ENCODE peak calls at places on chromosomes 12 and 14, in nine cellular contexts. Q is GM03348; E is stimulated activated naive CD8-positive, alpha-beta T cell treated with anti-CD3 and anti-CD28 coated beads, Interleukin-15, amount 100 ng/mL, for 72 hours; P is AG09319; U is NCI-H2081 treated with DMSO at 0.1 percent for 48 hours; Z is activated CD4-positive, alpha-beta T cell treated with anti-CD3 and anti-CD28 coated beads for 24 hours; D is stimulated activated CD8-positive, alpha-beta memory T cell treated with anti-CD3 and anti-CD28 coated beads, Interleukin-2, amount 100 ng/mL, for 1 hour; R is fibroblast of lung; G is upper lobe of right lung. B is an unnamed sample.

GRCh38 chr12:116381744-116382455 is 104.4 kb upstream of the MED13L start:
- DNase-seq in Z (no peak), R (peak; percentile 93), E (no peak), G (no peak), Q (peak; percentile 93), U (no peak), P (peak; percentile 91), D (no peak), B (peak; percentile 97)

GRCh38 chr12:92739099-92739498 is 36.3 kb downstream of the PLEKHG7 start:
- DNase-seq in E (no peak), D (no peak), R (no peak), G (no peak), Q (no peak), Z (no peak), U (no peak), P (no peak), B (no peak)

GRCh38 chr12:24902521-24903304 is 46.2 kb downstream of the BCAT1 start:
- DNase-seq in Z (no peak), P (no peak), E (peak; percentile 20), G (peak; percentile 76), R (peak; percentile 46), U (no peak), Q (peak; percentile 50), D (no peak), B (no peak)

GRCh38 chr12:130014485-130014807 is 110.6 kb upstream of the TMEM132D start:
- DNase-seq in G (no peak), E (no peak), D (no peak), U (no peak), Z (no peak), R (no peak), P (no peak), Q (no peak), B (no peak)

GRCh38 chr12:96503971-96504370 is 14.6 kb downstream of the CFAP54 start:
- DNase-seq in R (peak; percentile 25), P (no peak), Z (no peak), Q (no peak), U (no peak), G (no peak), D (no peak), E (no peak), B (no peak)

GRCh38 chr12:25089738-25090137 is 105.2 kb downstream of the DNAI7 start:
- DNase-seq in U (no peak), Q (no peak), R (no peak), P (no peak), E (no peak), D (no peak), Z (no peak), G (no peak), B (no peak)

GRCh38 chr14:49879683-49880204 is 13.1 kb upstream of the ARF6 start:
- DNase-seq in E (peak; percentile 60), D (no peak), Q (peak; percentile 51), G (no peak), P (no peak), R (peak; percentile 58), Z (peak; percentile 40), U (no peak), B (no peak)

GRCh38 chr12:6047249-6048227 is 76.9 kb downstream of the VWF start:
- DNase-seq in E (no peak), D (no peak), G (no peak), Z (no peak), R (peak; percentile 80), U (no peak), P (no peak), Q (peak; percentile 81), B (peak; percentile 66)

GRCh38 chr12:1776139-1776975 is 44.0 kb upstream of the LRTM2 start:
- DNase-seq in D (no peak), Z (no peak), Q (peak; percentile 70), U (no peak), P (no peak), G (no peak), E (no peak), R (no peak), B (peak; percentile 12)

GRCh38 chr12:55642275-55643068 is 5.8 kb downstream of the OR10P1 start:
- DNase-seq in E (no peak), P (no peak), R (no peak), Z (no peak), U (no peak), G (no peak), Q (no peak), D (no peak), B (no peak)

GRCh38 chr12:121334513-121335343 is 17.5 kb downstream of the ANAPC5 start:
- DNase-seq in R (peak; percentile 81), Q (peak; percentile 83), E (peak; percentile 20), D (no peak), Z (no peak), P (peak; percentile 40), U (peak; percentile 22), G (no peak), B (peak; percentile 36)

GRCh38 chr12:48995061-48995879 is 3.9 kb downstream of the DDN start:
- DNase-seq in D (no peak), P (no peak), G (peak; percentile 90), Z (no peak), Q (peak; percentile 96), U (peak; percentile 50), R (peak; percentile 79), E (peak; percentile 42), B (no peak)

GRCh38 chr12:101074940-101075680 is 134.9 kb downstream of the SLC5A8 start:
- DNase-seq in R (no peak), U (no peak), P (no peak), Z (no peak), E (no peak), G (no peak), Q (peak; percentile 35), D (no peak), B (no peak)

GRCh38 chr12:54555670-54556257 is 6.4 kb downstream of the PDE1B start:
- DNase-seq in E (no peak), Z (no peak), D (no peak), Q (no peak), U (no peak), G (no peak), P (no peak), R (no peak), B (no peak)

B was measured in AG04449.